ENCODE peak calls at places on chromosome 15, in five cellular contexts. One of them, this sample, is unnamed.

GRCh38 chr15:30956216-30956803 is 35.1 kb downstream of the MTMR10 start:
- DNase-seq in A549: peak; percentile 45
- DNase-seq in MCF 10A: no peak
- DNase-seq in heart right ventricle: no peak
- DNase-seq in Caco-2: peak; percentile 75
- DNase-seq in this sample: no peak

GRCh38 chr15:83061680-83062079 is 5.4 kb downstream of the BTBD1 start:
- DNase-seq in Caco-2: peak; percentile 6
- DNase-seq in heart right ventricle: no peak
- DNase-seq in A549: no peak
- DNase-seq in MCF 10A: no peak
- DNase-seq in this sample: no peak

GRCh38 chr15:39040861-39041260 is 476.2 kb upstream of the RASGRP1 start:
- DNase-seq in Caco-2: no peak
- DNase-seq in A549: no peak
- DNase-seq in MCF 10A: no peak
- DNase-seq in heart right ventricle: no peak
- DNase-seq in this sample: no peak

GRCh38 chr15:70748281-70748747 is 15.0 kb downstream of the UACA start:
- DNase-seq in MCF 10A: no peak
- DNase-seq in A549: no peak
- DNase-seq in Caco-2: no peak
- DNase-seq in heart right ventricle: peak; percentile 42
- DNase-seq in this sample: no peak

GRCh38 chr15:33968224-33968623 is at the start of gene CHRM5:
- DNase-seq in A549: no peak
- DNase-seq in heart right ventricle: no peak
- DNase-seq in Caco-2: no peak
- DNase-seq in MCF 10A: no peak
- DNase-seq in this sample: no peak

GRCh38 chr15:100918690-100919480 is at the start of gene LRRK1:
- DNase-seq in MCF 10A: peak; percentile 46
- DNase-seq in A549: peak; percentile 64
- DNase-seq in Caco-2: peak; percentile 65
- DNase-seq in heart right ventricle: peak; percentile 49
- DNase-seq in this sample: peak; percentile 55

GRCh38 chr15:43912991-43913927 is 86.5 kb downstream of the WDR76 start:
- DNase-seq in A549: peak; percentile 65
- DNase-seq in heart right ventricle: no peak
- DNase-seq in MCF 10A: peak; percentile 82
- DNase-seq in Caco-2: peak; percentile 16
- DNase-seq in this sample: peak; percentile 93

GRCh38 chr15:99613887-99614642 is 48.3 kb downstream of the MEF2A start:
- DNase-seq in heart right ventricle: no peak
- DNase-seq in MCF 10A: peak; percentile 81
- DNase-seq in Caco-2: no peak
- DNase-seq in A549: no peak
- DNase-seq in this sample: peak; percentile 36

GRCh38 chr15:39458131-39458530 is 122.7 kb upstream of the THBS1 start:
- DNase-seq in A549: no peak
- DNase-seq in heart right ventricle: no peak
- DNase-seq in Caco-2: no peak
- DNase-seq in MCF 10A: no peak
- DNase-seq in this sample: no peak

GRCh38 chr15:69451951-69452701 is 492 bp upstream of the RPLP1 start:
- DNase-seq in Caco-2: peak; percentile 45
- DNase-seq in MCF 10A: no peak
- DNase-seq in heart right ventricle: no peak
- DNase-seq in A549: peak; percentile 45
- DNase-seq in this sample: peak; percentile 45

GRCh38 chr15:63611217-63611616 is 14.0 kb downstream of the FBXL22 start:
- DNase-seq in heart right ventricle: no peak
- DNase-seq in Caco-2: no peak
- DNase-seq in A549: no peak
- DNase-seq in MCF 10A: no peak
- DNase-seq in this sample: no peak

GRCh38 chr15:47987908-47988532 is 132.8 kb upstream of the SLC24A5 start:
- DNase-seq in Caco-2: peak; percentile 27
- DNase-seq in MCF 10A: peak; percentile 64
- DNase-seq in heart right ventricle: no peak
- DNase-seq in A549: peak; percentile 53
- DNase-seq in this sample: peak; percentile 74

GRCh38 chr15:62059818-62060115 is 480 bp downstream of the VPS13C start:
- DNase-seq in A549: peak; percentile 62
- DNase-seq in Caco-2: peak; percentile 68
- DNase-seq in heart right ventricle: peak; percentile 53
- DNase-seq in MCF 10A: peak; percentile 54
- DNase-seq in this sample: peak; percentile 47

GRCh38 chr15:82100116-82100795 is 54.4 kb upstream of the MEX3B start:
- DNase-seq in MCF 10A: no peak
- DNase-seq in A549: no peak
- DNase-seq in heart right ventricle: no peak
- DNase-seq in Caco-2: no peak
- DNase-seq in this sample: no peak

GRCh38 chr15:34637305-34637704 is 53.9 kb upstream of the GOLGA8B start:
- DNase-seq in MCF 10A: no peak
- DNase-seq in heart right ventricle: no peak
- DNase-seq in Caco-2: no peak
- DNase-seq in A549: no peak
- DNase-seq in this sample: no peak

GRCh38 chr15:68900032-68900431 is 30.3 kb upstream of the SPESP1 start:
- DNase-seq in A549: no peak
- DNase-seq in MCF 10A: peak; percentile 17
- DNase-seq in heart right ventricle: no peak
- DNase-seq in Caco-2: peak; percentile 19
- DNase-seq in this sample: peak; percentile 37

GRCh38 chr15:90585863-90586262 is 56.1 kb downstream of the CRTC3 start:
- DNase-seq in A549: peak; percentile 54
- DNase-seq in heart right ventricle: no peak
- DNase-seq in MCF 10A: no peak
- DNase-seq in Caco-2: no peak
- DNase-seq in this sample: no peak

GRCh38 chr15:92681141-92681622 is 25.6 kb upstream of the FAM174B start:
- DNase-seq in A549: peak; percentile 23
- DNase-seq in MCF 10A: peak; percentile 46
- DNase-seq in Caco-2: no peak
- DNase-seq in heart right ventricle: no peak
- DNase-seq in this sample: peak; percentile 36

GRCh38 chr15:28079313-28079969 is 19.7 kb downstream of the OCA2 start:
- DNase-seq in Caco-2: no peak
- DNase-seq in A549: no peak
- DNase-seq in heart right ventricle: no peak
- DNase-seq in MCF 10A: no peak
- DNase-seq in this sample: no peak

GRCh38 chr15:49255966-49256759 is 86.1 kb downstream of the GALK2 start:
- DNase-seq in Caco-2: no peak
- DNase-seq in A549: no peak
- DNase-seq in MCF 10A: no peak
- DNase-seq in heart right ventricle: no peak
- DNase-seq in this sample: no peak

GRCh38 chr15:36591534-36592411 is 12.3 kb downstream of the CDIN1 start:
- DNase-seq in MCF 10A: peak; percentile 7
- DNase-seq in heart right ventricle: no peak
- DNase-seq in Caco-2: no peak
- DNase-seq in A549: peak; percentile 10
- DNase-seq in this sample: peak; percentile 37
- TF ChIP-seq CTCF in MCF 10A: no peak
- TF ChIP-seq CTCF in heart right ventricle: no peak
- TF ChIP-seq CTCF in Caco-2: no peak
- TF ChIP-seq CTCF in A549: no peak
- TF ChIP-seq CTCF in this sample: peak; percentile 1

GRCh38 chr15:88805031-88805780 is 2.0 kb downstream of the ACAN start:
- DNase-seq in heart right ventricle: no peak
- DNase-seq in Caco-2: no peak
- DNase-seq in A549: no peak
- DNase-seq in MCF 10A: peak; percentile 22
- DNase-seq in this sample: no peak
- TF ChIP-seq CTCF in heart right ventricle: no peak
- TF ChIP-seq CTCF in Caco-2: no peak
- TF ChIP-seq CTCF in A549: peak; percentile 35
- TF ChIP-seq CTCF in MCF 10A: no peak
- TF ChIP-seq CTCF in this sample: no peak

GRCh38 chr15:85869124-85869523 is 74.4 kb upstream of the KLHL25 start:
- DNase-seq in A549: no peak
- DNase-seq in MCF 10A: no peak
- DNase-seq in heart right ventricle: no peak
- DNase-seq in Caco-2: no peak
- DNase-seq in this sample: no peak

GRCh38 chr15:85860394-85861161 is 65.9 kb upstream of the KLHL25 start:
- DNase-seq in heart right ventricle: no peak
- DNase-seq in MCF 10A: no peak
- DNase-seq in Caco-2: no peak
- DNase-seq in A549: no peak
- DNase-seq in this sample: no peak

GRCh38 chr15:85870216-85871014 is 75.7 kb upstream of the KLHL25 start:
- DNase-seq in heart right ventricle: no peak
- DNase-seq in Caco-2: no peak
- DNase-seq in A549: no peak
- DNase-seq in MCF 10A: no peak
- DNase-seq in this sample: no peak

GRCh38 chr15:85867250-85867649 is 72.5 kb upstream of the KLHL25 start:
- DNase-seq in MCF 10A: no peak
- DNase-seq in heart right ventricle: no peak
- DNase-seq in Caco-2: no peak
- DNase-seq in A549: no peak
- DNase-seq in this sample: no peak

DNA sequence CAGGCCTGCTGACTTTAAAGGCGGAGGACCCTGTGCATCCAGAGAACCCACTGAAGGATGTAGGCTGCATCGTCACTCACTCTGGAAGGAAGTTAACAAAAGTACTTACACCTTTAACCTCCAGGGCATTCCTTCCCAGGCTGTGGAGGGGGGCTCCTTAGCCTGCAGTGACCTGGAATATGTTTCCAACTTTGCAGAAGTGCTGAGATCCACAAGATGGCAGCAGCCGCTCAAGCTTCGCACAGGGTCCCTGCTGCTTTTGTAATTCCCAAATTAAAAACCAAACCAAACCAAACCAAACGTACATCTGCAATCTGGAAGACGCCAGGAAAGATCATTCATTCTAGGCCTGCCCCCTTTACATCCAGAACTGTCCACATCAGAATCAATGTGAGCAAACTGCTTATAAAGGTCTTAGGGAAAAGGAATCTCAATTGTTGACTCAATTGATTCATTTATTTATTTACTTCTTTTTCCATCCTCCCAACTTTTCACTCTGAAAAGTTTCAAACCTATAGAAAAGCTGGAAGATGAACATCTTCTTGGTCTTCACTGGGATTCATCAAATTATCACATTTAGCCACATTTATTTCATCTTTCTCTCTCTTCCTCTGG is 70.5 kb upstream of the KLHL25 start:
- DNase-seq in Caco-2: peak; percentile 65
- DNase-seq in MCF 10A: peak; percentile 46
- DNase-seq in A549: peak; percentile 67
- DNase-seq in heart right ventricle: peak; percentile 24
- DNase-seq in this sample: peak; percentile 52
- TF ChIP-seq CTCF in Caco-2: peak; percentile 80
- TF ChIP-seq CTCF in MCF 10A: peak; percentile 81
- TF ChIP-seq CTCF in A549: peak; percentile 93
- TF ChIP-seq CTCF in heart right ventricle: peak; percentile 69
- TF ChIP-seq CTCF in this sample: peak; percentile 80

GRCh38 chr15:64961013-64961412 is 28.7 kb downstream of the SPG21 start:
- DNase-seq in MCF 10A: no peak
- DNase-seq in Caco-2: no peak
- DNase-seq in heart right ventricle: no peak
- DNase-seq in A549: no peak
- DNase-seq in this sample: no peak
- TF ChIP-seq CTCF in MCF 10A: no peak
- TF ChIP-seq CTCF in Caco-2: no peak
- TF ChIP-seq CTCF in heart right ventricle: no peak
- TF ChIP-seq CTCF in A549: no peak
- TF ChIP-seq CTCF in this sample: no peak

DNA sequence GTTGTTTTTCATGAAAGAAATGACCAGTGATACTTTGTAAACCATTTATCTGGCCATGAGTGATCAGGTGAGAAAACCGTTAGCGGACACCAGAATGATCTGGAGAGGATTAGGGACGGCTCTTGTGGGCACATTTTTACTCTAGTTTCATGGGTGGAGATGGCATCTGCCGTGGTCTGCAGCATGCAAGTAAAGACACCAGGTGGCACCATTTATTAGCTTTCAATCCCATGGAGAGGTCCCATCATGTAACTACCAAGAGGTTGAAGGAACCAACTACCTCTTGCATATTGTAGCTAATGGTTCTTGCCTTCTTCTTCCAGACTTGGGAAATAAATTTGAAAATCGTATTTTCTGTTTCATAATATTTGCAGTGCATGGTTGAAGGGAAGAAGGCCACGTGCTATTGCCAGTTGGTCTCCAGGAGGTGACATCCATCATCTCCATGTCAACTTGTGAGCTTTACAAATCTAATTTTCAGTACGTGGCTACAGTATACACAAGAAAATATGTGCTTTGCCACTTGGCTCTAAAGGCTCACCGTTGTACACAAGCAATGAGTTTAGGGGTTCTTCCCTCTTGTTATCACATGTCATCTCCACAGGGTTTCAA is 1.5 kb upstream of the MAPKBP1 start:
- DNase-seq in heart right ventricle: no peak
- DNase-seq in MCF 10A: peak; percentile 79
- DNase-seq in A549: peak; percentile 71
- DNase-seq in Caco-2: peak; percentile 63
- DNase-seq in this sample: peak; percentile 82
- TF ChIP-seq CTCF in heart right ventricle: peak; percentile 83
- TF ChIP-seq CTCF in MCF 10A: peak; percentile 79
- TF ChIP-seq CTCF in A549: peak; percentile 55
- TF ChIP-seq CTCF in Caco-2: peak; percentile 54
- TF ChIP-seq CTCF in this sample: peak; percentile 84

GRCh38 chr15:77419050-77419835 is 661 bp downstream of the PEAK1 start:
- DNase-seq in A549: peak; percentile 31
- DNase-seq in Caco-2: peak; percentile 58
- DNase-seq in MCF 10A: peak; percentile 23
- DNase-seq in heart right ventricle: peak; percentile 57
- DNase-seq in this sample: peak; percentile 18
- TF ChIP-seq CTCF in A549: peak; percentile 64
- TF ChIP-seq CTCF in Caco-2: peak; percentile 46
- TF ChIP-seq CTCF in MCF 10A: no peak
- TF ChIP-seq CTCF in heart right ventricle: peak; percentile 61
- TF ChIP-seq CTCF in this sample: no peak

GRCh38 chr15:77654975-77655374 is 22.3 kb upstream of the LINGO1 start:
- DNase-seq in MCF 10A: peak; percentile 27
- DNase-seq in A549: peak; percentile 56
- DNase-seq in heart right ventricle: no peak
- DNase-seq in Caco-2: peak; percentile 57
- DNase-seq in this sample: no peak
- TF ChIP-seq CTCF in MCF 10A: peak; percentile 24
- TF ChIP-seq CTCF in A549: no peak
- TF ChIP-seq CTCF in heart right ventricle: peak; percentile 28
- TF ChIP-seq CTCF in Caco-2: peak; percentile 43
- TF ChIP-seq CTCF in this sample: peak; percentile 20

DNA sequence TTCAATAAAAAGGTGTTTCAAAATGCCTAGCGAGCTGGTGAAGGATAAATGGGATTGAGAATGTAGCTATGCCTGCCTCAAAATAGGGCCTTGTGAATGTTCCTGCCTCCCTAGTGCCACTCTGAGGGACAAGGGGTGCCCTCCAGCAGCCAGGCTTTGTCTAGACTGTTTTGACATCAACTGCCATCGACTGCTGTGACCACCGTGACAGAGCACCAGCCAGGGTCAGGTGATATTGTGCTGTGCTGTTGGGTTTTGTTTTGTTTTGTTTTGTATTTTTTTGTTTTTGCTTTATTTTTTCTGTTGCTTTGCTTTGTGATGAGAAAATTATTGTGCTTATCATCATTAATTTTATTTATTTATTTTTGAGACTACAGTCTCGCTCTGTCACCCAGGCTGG is 144.8 kb downstream of the SMAD6 start:
- DNase-seq in MCF 10A: no peak
- DNase-seq in A549: no peak
- DNase-seq in heart right ventricle: no peak
- DNase-seq in Caco-2: no peak
- DNase-seq in this sample: no peak
- TF ChIP-seq CTCF in MCF 10A: no peak
- TF ChIP-seq CTCF in A549: no peak
- TF ChIP-seq CTCF in heart right ventricle: no peak
- TF ChIP-seq CTCF in Caco-2: no peak
- TF ChIP-seq CTCF in this sample: no peak

This sample was measured in epithelial cell of esophagus.